ENCODE peak calls at places on chromosome 6, in four cellular contexts. V is right lobe of liver, Z is OCI-LY7, E is neuronal stem cell. B is an unnamed sample. For H3K4me1, the result is how much of the 10 kb centered on the place peaks cover.

GRCh38 chr6:148658701-148659100 is 88.1 kb upstream of the UST start:
- DNase-seq in V (no peak), Z (no peak), E (no peak), B (no peak)

GRCh38 chr6:109874621-109875020 is 103.5 kb upstream of the GPR6 start:
- DNase-seq in V (no peak), Z (no peak), E (no peak), B (no peak)

GRCh38 chr6:43944908-43945777 is 175.1 kb downstream of the VEGFA start:
- DNase-seq in V (no peak), Z (no peak), E (no peak), B (no peak)

GRCh38 chr6:31697555-31697954 is 5.6 kb downstream of the ABHD16A start:
- DNase-seq in V (no peak), Z (no peak), E (no peak), B (no peak)

GRCh38 chr6:36118550-36119107 is 11.7 kb upstream of the MAPK13 start:
- DNase-seq in V (peak), Z (no peak), E (no peak), B (peak)

GRCh38 chr6:156021746-156022396 is 566.2 kb upstream of the NOX3 start:
- DNase-seq in V (no peak), Z (no peak), E (no peak), B (no peak)

GRCh38 chr6:133951881-133952814 is 876 bp upstream of the TBPL1 start:
- DNase-seq in V (peak), Z (peak), E (peak), B (peak)

GRCh38 chr6:56954389-56955170 is at the start of gene BEND6:
- DNase-seq in V (peak), Z (no peak), E (peak), B (peak)

GRCh38 chr6:106757267-106757666 is 127.9 kb downstream of the QRSL1 start:
- DNase-seq in V (no peak), Z (no peak), E (no peak), B (no peak)

GRCh38 chr6:28981391-28981832 is 23.7 kb downstream of the ZNF311 start:
- DNase-seq in V (peak), Z (peak), E (peak), B (peak)

GRCh38 chr6:79513111-79513510 is 24.1 kb downstream of the LCA5 start:
- DNase-seq in V (no peak), Z (no peak), E (no peak), B (no peak)

GRCh38 chr6:126063512-126064146 is 77.3 kb downstream of the TRMT11 start:
- DNase-seq in V (no peak), Z (peak), E (no peak), B (no peak)

GRCh38 chr6:152356659-152357058 is 280.5 kb downstream of the SYNE1 start:
- DNase-seq in V (no peak), Z (peak), E (no peak), B (no peak)

GRCh38 chr6:18503588-18504231 is 116.6 kb downstream of the RNF144B start:
- DNase-seq in V (peak), Z (peak), E (peak), B (peak)

GRCh38 chr6:150028799-150029198 is 3.5 kb upstream of the RAET1L start:
- DNase-seq in V (no peak), Z (no peak), E (no peak), B (no peak)

GRCh38 chr6:33692760-33693158 is 18.7 kb downstream of the UQCC2 start:
- DNase-seq in V (no peak), Z (no peak), E (no peak), B (peak)

GRCh38 chr6:169825558-169826225 is 74.3 kb downstream of the ERMARD start:
- DNase-seq in V (no peak), Z (no peak), E (no peak), B (no peak)

GRCh38 chr6:128062882-128063603 is 162.2 kb upstream of the THEMIS start:
- DNase-seq in V (no peak), Z (no peak), E (no peak), B (no peak)

GRCh38 chr6:114301596-114302219 is 41.1 kb downstream of the HS3ST5 start:
- DNase-seq in V (no peak), Z (no peak), E (no peak), B (no peak)

GRCh38 chr6:45421700-45422540 is 44.2 kb upstream of the SUPT3H start:
- DNase-seq in V (peak), Z (peak), E (peak), B (peak)

GRCh38 chr6:13916230-13916944 is 8.4 kb upstream of the RNF182 start:
- DNase-seq in V (no peak), Z (peak), E (no peak), B (no peak)

GRCh38 chr6:78322068-78322845 is 545.1 kb upstream of the IRAK1BP1 start:
- DNase-seq in V (peak), Z (no peak), E (no peak), B (no peak)

GRCh38 chr6:39426057-39426592 is 103.6 kb upstream of the KCNK16 start:
- DNase-seq in V (no peak), Z (no peak), E (no peak), B (no peak)

GRCh38 chr6:24574809-24575208 is 71.2 kb downstream of the KIAA0319 start:
- DNase-seq in V (no peak), Z (peak), E (no peak), B (no peak)

GRCh38 chr6:99613705-99614429 is 7.2 kb downstream of the PRDM13 start:
- DNase-seq in V (no peak), Z (peak), E (no peak), B (peak)

GRCh38 chr6:157804448-157805327 is 18.4 kb upstream of the SNX9 start:
- DNase-seq in V (no peak), Z (no peak), E (no peak), B (no peak)

GRCh38 chr6:154302111-154302752 is 54.4 kb downstream of the IPCEF1 start:
- DNase-seq in V (no peak), Z (peak), E (no peak), B (no peak)

GRCh38 chr6:16762265-16762546 is 946 bp upstream of the ATXN1 start:
- DNase-seq in V (no peak), Z (no peak), E (peak), B (no peak)

GRCh38 chr6:102114402-102114801 is 720.9 kb downstream of the GRIK2 start:
- DNase-seq in V (no peak), Z (peak), E (no peak), B (no peak)

GRCh38 chr6:108801331-108801730 is 46.9 kb upstream of the ARMC2 start:
- DNase-seq in V (no peak), Z (no peak), E (no peak), B (no peak)

GRCh38 chr6:25596928-25597818 is 54.8 kb upstream of the SCGN start:
- DNase-seq in V (no peak), Z (no peak), E (no peak), B (no peak)

GRCh38 chr6:125477849-125478248 is 176.1 kb upstream of the HDDC2 start:
- DNase-seq in V (no peak), Z (no peak), E (no peak), B (no peak)

GRCh38 chr6:75480425-75480824 is 13.2 kb downstream of the FILIP1 start:
- DNase-seq in V (no peak), Z (no peak), E (no peak), B (no peak)

DNA sequence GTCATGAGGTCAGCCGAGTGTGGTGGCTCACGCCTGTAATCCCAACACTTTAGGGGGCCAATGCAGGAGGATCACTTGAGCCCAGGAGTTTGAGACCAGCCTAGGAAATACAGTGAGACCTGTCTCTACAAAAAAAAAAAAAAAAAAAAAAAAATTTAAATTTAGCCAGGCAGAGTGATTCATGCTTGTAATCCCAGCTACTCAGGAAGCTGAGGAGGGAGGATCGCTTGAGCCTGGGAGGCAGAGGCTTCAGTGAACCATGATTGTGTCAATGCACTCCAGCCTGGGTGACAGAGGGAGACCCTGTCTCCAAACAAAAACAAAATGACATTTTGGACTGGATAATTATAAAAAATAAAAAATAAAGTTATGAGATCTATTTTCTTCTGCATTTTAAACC is 56.2 kb downstream of the ADGRF1 start:
- DNase-seq in V (no peak), Z (no peak), E (no peak), B (no peak)
- H3K4me1 ChIP-seq in V (under half), Z (under half), E (under half), B (under half)

GRCh38 chr6:111486475-111486874 is 3.5 kb upstream of the REV3L start:
- DNase-seq in V (no peak), Z (no peak), E (no peak), B (no peak)

GRCh38 chr6:111484655-111484974 is 1.6 kb upstream of the REV3L start:
- DNase-seq in V (no peak), Z (peak), E (no peak), B (no peak)

GRCh38 chr6:111485316-111485715 is 2.3 kb upstream of the REV3L start:
- DNase-seq in V (no peak), Z (no peak), E (no peak), B (no peak)

GRCh38 chr6:111487656-111488055 is 4.6 kb upstream of the REV3L start:
- DNase-seq in V (no peak), Z (peak), E (no peak), B (no peak)

DNA sequence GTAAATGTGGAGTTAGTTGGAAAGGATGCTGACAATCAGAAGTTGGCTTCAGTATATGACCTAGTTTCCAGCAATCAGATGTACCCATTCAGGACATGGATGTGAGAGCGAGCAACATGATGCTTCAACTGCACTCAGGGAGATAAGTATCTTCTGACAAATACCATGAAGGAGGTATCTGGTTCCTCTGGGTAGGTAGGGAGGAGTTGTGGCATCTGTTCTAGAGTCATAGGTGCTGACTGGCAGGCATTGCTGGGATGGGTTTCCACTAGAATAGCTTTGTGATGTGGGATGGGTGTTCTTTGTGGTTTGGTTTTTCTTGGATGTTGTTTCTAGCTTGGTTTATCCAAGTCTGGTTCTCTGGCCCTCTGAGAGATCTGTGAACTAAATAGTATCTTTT is 3.9 kb upstream of the REV3L start:
- DNase-seq in V (no peak), Z (no peak), E (no peak), B (peak)
- H3K27ac ChIP-seq in V (no peak), Z (no peak), E (no peak), B (no peak)

DNA sequence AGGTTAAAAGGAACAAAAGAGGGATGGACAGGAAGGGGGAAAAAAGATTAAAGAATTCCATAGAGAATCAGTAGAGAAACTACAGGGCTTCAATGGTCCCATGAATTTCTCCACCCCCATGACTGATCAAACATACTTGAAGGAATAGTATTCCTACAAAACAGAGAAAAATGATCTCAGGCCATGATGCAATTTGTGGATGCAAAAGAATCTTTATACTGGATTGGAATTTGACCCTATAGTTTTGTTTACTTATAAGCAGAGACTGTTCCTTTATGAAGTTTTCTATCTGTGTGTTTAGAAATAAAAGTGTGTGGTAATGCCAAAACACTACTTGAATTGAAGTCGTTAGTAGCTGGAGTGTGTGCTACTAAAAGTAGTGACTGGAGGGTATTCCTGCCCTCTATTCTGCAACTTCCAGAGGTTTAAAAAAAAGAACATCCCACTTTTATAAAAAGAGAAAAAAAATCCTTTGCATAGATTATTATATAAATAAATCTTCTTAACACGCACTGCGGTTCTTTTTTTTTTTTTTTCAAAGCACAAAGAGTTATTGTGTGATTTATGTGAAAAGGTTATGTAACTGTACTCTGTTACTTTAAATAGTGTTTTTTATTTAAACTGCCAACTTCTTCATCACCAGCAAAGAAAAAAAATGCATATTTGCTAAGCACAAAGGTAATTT is 214.4 kb upstream of the CITED2 start:
- DNase-seq in V (no peak), Z (no peak), E (no peak), B (no peak)
- H3K4me1 ChIP-seq in V (under half), Z (under half), E (under half), B (under half)

DNA sequence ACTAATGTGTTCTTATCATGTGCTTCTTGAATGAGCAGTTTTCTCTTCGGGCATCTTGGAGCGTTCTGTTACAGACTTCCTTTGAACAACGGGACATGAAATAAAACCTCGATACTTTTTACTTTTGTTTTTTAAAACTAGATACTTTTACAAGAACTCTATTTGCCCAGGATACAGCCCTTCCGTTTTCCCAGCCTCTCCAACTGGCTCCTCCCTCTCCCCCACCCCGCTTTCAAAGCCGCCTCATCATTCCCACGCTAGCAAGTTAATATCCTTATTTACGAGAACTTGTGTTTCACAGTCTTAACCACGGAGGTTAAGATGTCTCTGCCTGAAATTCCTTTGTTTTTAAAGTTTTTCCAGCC is 259 bp upstream of the CFAP206 start:
- DNase-seq in V (no peak), Z (peak), E (no peak), B (no peak)
- H3K27ac ChIP-seq in V (peak), Z (peak), E (peak), B (no peak)